ENCODE peak calls at places on chromosomes 5 and 9, in seven cellular contexts. Y is BJ; P is GM03348; G is iPS-NIHi11; E is transverse colon; N is effector CD8-positive, alpha-beta T cell; Q is activated CD4-positive, alpha-beta T cell treated with anti-CD3 and anti-CD28 coated beads for 48 hours. D is an unnamed sample.

GRCh38 chr5:8997542-8998070 is 548.3 kb downstream of the SEMA5A start:
- DNase-seq in Q (no peak), G (no peak), Y (no peak), P (no peak), E (no peak), N (no peak), D (no peak)

GRCh38 chr5:149730620-149731331 is 666 bp downstream of the PPARGC1B start:
- DNase-seq in N (peak), Q (peak), P (peak), G (peak), E (peak), Y (no peak), D (peak)

GRCh38 chr5:64811050-64811640 is 42.4 kb downstream of the CWC27 start:
- DNase-seq in Y (peak), E (no peak), G (peak), Q (no peak), N (no peak), P (peak), D (no peak)

GRCh38 chr5:106640511-106640910 is 1030.2 kb downstream of the EFNA5 start:
- DNase-seq in E (no peak), G (no peak), P (no peak), Y (no peak), N (no peak), Q (no peak), D (no peak)

GRCh38 chr5:23223846-23224245 is 283.6 kb upstream of the PRDM9 start:
- DNase-seq in E (no peak), N (no peak), Q (no peak), P (no peak), G (no peak), Y (no peak), D (no peak)

GRCh38 chr5:64532657-64533056 is 26.8 kb downstream of the RGS7BP start:
- DNase-seq in N (no peak), Y (no peak), P (no peak), G (peak), Q (no peak), E (no peak), D (no peak)

GRCh38 chr9:115972362-115972761 is 181.2 kb upstream of the PAPPA start:
- DNase-seq in N (no peak), E (no peak), Q (no peak), P (no peak), Y (no peak), G (no peak), D (no peak)

GRCh38 chr9:116198344-116198743 is 44.8 kb downstream of the PAPPA start:
- DNase-seq in G (no peak), Y (no peak), N (no peak), Q (no peak), P (no peak), E (no peak), D (no peak)

GRCh38 chr5:164359931-164360290 is 854.5 kb downstream of the MAT2B start:
- DNase-seq in P (no peak), Y (no peak), Q (no peak), G (no peak), E (no peak), N (no peak), D (no peak)

GRCh38 chr5:108461628-108462367 is 79.9 kb upstream of the FBXL17 start:
- DNase-seq in N (no peak), Q (no peak), Y (no peak), P (peak), G (no peak), E (no peak), D (no peak)

GRCh38 chr5:139820606-139821005 is 25.0 kb downstream of the PSD2 start:
- DNase-seq in Q (no peak), G (no peak), E (no peak), N (no peak), P (no peak), Y (no peak), D (no peak)

GRCh38 chr5:172686111-172686510 is 45.0 kb downstream of the NEURL1B start:
- DNase-seq in N (no peak), G (no peak), E (no peak), Q (no peak), Y (no peak), P (no peak), D (no peak)

GRCh38 chr5:43110606-43111170 is 10.0 kb upstream of the ZNF131 start:
- DNase-seq in Y (no peak), G (peak), P (no peak), Q (peak), E (peak), N (peak), D (no peak)